ENCODE peak calls at places on chromosome 11, in four cellular contexts. M is DND-41, D is neural progenitor cell, L is IMR-90. F is an unnamed sample.

GRCh38 chr11:83583953-83584352 is 297.8 kb upstream of the CCDC90B start:
- DNase-seq in D (no peak), L (peak; percentile 80), M (no peak), F (no peak)

GRCh38 chr11:8831861-8832260 is 79.1 kb upstream of the AKIP1 start:
- DNase-seq in M (no peak), L (no peak), D (no peak), F (no peak)

GRCh38 chr11:48272551-48273080 is 9.0 kb downstream of the OR4X1 start:
- DNase-seq in M (no peak), L (no peak), D (no peak), F (no peak)

GRCh38 chr11:134657631-134658030 is 245.6 kb upstream of the B3GAT1 start:
- DNase-seq in L (no peak), M (peak; percentile 25), D (no peak), F (peak; percentile 29)

GRCh38 chr11:11335043-11335442 is 18.0 kb downstream of the CSNK2A3 start:
- DNase-seq in D (no peak), M (no peak), L (no peak), F (no peak)

GRCh38 chr11:15841898-15842297 is 514.4 kb downstream of the SOX6 start:
- DNase-seq in D (no peak), L (no peak), M (no peak), F (no peak)

GRCh38 chr11:47514825-47515647 is 37.9 kb downstream of the CELF1 start:
- DNase-seq in M (no peak), D (no peak), L (peak; percentile 95), F (no peak)

GRCh38 chr11:46659908-46660307 is 40.5 kb downstream of the ARHGAP1 start:
- DNase-seq in L (peak; percentile 84), M (peak; percentile 32), D (no peak), F (no peak)

GRCh38 chr11:131749100-131749499 is 378.7 kb downstream of the NTM start:
- DNase-seq in D (no peak), L (peak; percentile 96), M (no peak), F (no peak)

GRCh38 chr11:109197656-109198055 is 224.3 kb upstream of the C11orf87 start:
- DNase-seq in L (peak; percentile 7), M (no peak), D (no peak), F (no peak)

GRCh38 chr11:69898123-69898522 is 78.9 kb upstream of the FGF3 start:
- DNase-seq in D (no peak), M (no peak), L (no peak), F (peak; percentile 18)

GRCh38 chr11:102467080-102467708 is 14.6 kb upstream of the TMEM123 start:
- DNase-seq in M (no peak), D (no peak), L (no peak), F (no peak)

GRCh38 chr11:117169726-117170125 is 8.8 kb upstream of the SIDT2 start:
- DNase-seq in L (no peak), M (no peak), D (no peak), F (no peak)

GRCh38 chr11:3000032-3000961 is 8.2 kb upstream of the NAP1L4 start:
- DNase-seq in D (peak; percentile 74), L (peak; percentile 60), M (no peak), F (peak; percentile 95)

GRCh38 chr11:117096140-117096972 is 1.9 kb downstream of the SIK3 start:
- DNase-seq in L (no peak), D (peak; percentile 64), M (peak; percentile 29), F (no peak)

GRCh38 chr11:46342237-46342636 is 5.0 kb upstream of the DGKZ start:
- DNase-seq in M (peak; percentile 79), L (no peak), D (no peak), F (peak; percentile 72)

GRCh38 chr11:945986-946385 is 20.3 kb downstream of the AP2A2 start:
- DNase-seq in M (no peak), L (no peak), D (peak; percentile 95), F (no peak)
- H3K4me1 ChIP-seq in M (no peaks in the 10 kb centered on the region), L (peaks cover 15% of the 10 kb centered on the region), D (peaks cover 39% of the 10 kb centered on the region), F (peaks cover 52% of the 10 kb centered on the region)

GRCh38 chr11:87736928-87737327 is 438.3 kb downstream of the RAB38 start:
- DNase-seq in L (no peak), D (no peak), M (no peak), F (no peak)

GRCh38 chr11:87740513-87740912 is 434.7 kb downstream of the RAB38 start:
- DNase-seq in D (no peak), M (no peak), L (no peak), F (no peak)

GRCh38 chr11:87743002-87743401 is 432.2 kb downstream of the RAB38 start:
- DNase-seq in L (no peak), M (no peak), D (peak; percentile 47), F (no peak)

GRCh38 chr11:87740968-87741367 is 434.3 kb downstream of the RAB38 start:
- DNase-seq in D (no peak), M (no peak), L (no peak), F (no peak)

GRCh38 chr11:87739766-87740165 is 435.5 kb downstream of the RAB38 start:
- DNase-seq in D (no peak), L (peak; percentile 1), M (no peak), F (no peak)
- H3K9ac ChIP-seq in D (no peak overlapping the region), L (no peak overlapping the region), M (no peak overlapping the region), F (no peak overlapping the region)

GRCh38 chr11:44138286-44138685 is 42.8 kb downstream of the EXT2 start:
- DNase-seq in M (no peak), L (peak; percentile 39), D (no peak), F (no peak)

GRCh38 chr11:44138980-44139379 is 43.5 kb downstream of the EXT2 start:
- DNase-seq in L (no peak), D (no peak), M (no peak), F (no peak)

GRCh38 chr11:44133335-44133946 is 38.0 kb downstream of the EXT2 start:
- DNase-seq in L (peak; percentile 59), D (peak; percentile 61), M (no peak), F (no peak)

GRCh38 chr11:44134625-44135024 is 39.1 kb downstream of the EXT2 start:
- DNase-seq in D (no peak), L (no peak), M (no peak), F (no peak)

GRCh38 chr11:44136176-44136945 is 40.9 kb downstream of the EXT2 start:
- DNase-seq in M (no peak), D (no peak), L (no peak), F (no peak)
- H3K4me1 ChIP-seq in M (no peaks in the 10 kb centered on the region), D (peaks cover 14% of the 10 kb centered on the region), L (peaks cover 4% of the 10 kb centered on the region), F (peaks cover 13% of the 10 kb centered on the region)

GRCh38 chr11:65636810-65637557 is 917 bp upstream of the SIPA1 start:
- DNase-seq in L (no peak), M (no peak), D (no peak), F (peak; percentile 81)
- H3K9ac ChIP-seq in L (no peak overlapping the region), M (peak overlapping the region; percentile 80), D (no peak overlapping the region), F (no peak overlapping the region)

DNA sequence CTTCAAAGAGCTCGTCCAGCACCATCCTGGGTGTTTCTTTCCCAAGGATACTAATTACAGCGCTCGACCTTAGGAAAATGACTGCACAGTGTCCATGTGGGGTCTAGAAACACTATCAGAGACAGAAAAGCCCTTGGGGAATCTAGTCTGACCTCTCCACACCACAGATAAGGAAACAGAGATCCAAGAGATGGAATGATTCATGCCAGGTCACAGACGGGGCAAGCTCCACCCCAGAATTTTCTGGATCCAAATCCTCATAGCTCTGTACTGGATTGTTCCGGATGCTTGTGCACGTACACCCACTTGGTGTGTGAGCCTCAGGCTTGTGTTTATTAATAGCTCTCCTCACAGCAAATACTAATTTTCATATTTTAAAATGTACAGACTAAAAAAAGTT is 11.3 kb downstream of the ABTB2 start:
- DNase-seq in D (no peak), M (no peak), L (no peak), F (no peak)
- H3K4me1 ChIP-seq in D (peaks cover 11% of the 10 kb centered on the region), M (no peaks in the 10 kb centered on the region), L (peaks cover 27% of the 10 kb centered on the region), F (peaks cover 19% of the 10 kb centered on the region)

GRCh38 chr11:65793625-65794400 is 7.0 kb downstream of the OVOL1 start:
- DNase-seq in L (no peak), M (no peak), D (no peak), F (peak; percentile 76)

GRCh38 chr11:65794570-65795510 is 8.0 kb downstream of the OVOL1 start:
- DNase-seq in L (no peak), M (no peak), D (no peak), F (peak; percentile 71)

GRCh38 chr11:65791719-65792213 is 4.9 kb downstream of the OVOL1 start:
- DNase-seq in L (no peak), M (no peak), D (no peak), F (peak; percentile 83)

GRCh38 chr11:65792456-65792855 is 5.6 kb downstream of the OVOL1 start:
- DNase-seq in D (no peak), M (no peak), L (no peak), F (peak; percentile 72)

DNA sequence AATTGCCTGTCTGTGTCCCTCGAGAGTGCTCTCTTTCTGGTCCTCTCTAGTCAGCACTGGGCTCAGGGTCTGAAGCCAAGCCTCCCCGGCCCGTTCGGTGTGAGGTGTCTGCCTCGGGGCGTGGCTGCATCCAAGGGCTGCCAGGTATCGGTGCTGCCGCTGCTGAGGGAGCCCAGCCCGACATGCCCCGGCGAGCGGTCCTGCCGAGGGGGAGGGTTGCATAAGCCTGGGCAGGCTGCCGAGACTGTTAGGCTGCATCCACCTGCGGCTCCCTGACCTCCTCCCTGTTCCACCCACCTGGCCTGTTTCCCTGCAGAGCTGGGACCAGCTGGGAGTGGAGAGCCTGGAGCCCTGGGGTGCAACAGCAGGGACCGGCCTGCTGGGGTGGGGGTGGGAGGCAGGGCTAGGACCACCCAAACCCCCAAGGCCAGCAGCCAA is 6.3 kb downstream of the OVOL1 start:
- DNase-seq in D (no peak), M (no peak), L (no peak), F (peak; percentile 96)
- H3K9ac ChIP-seq in D (no peak overlapping the region), M (no peak overlapping the region), L (no peak overlapping the region), F (no peak overlapping the region)